ENCODE peak calls at places on chromosomes 13 and 19, in four cellular contexts. A, C, X and Z are unnamed samples.
A peak's percentile ranks its signal among the peaks of the same experiment; 100 is the strongest.

GRCh38 chr19:12647490-12648071 is 19.0 kb downstream of the MAN2B1 start:
- DNase-seq in A (peak; percentile 40), C (peak; percentile 43), X (no peak), Z (no peak)

GRCh38 chr13:109387438-109387837 is 398.9 kb downstream of the IRS2 start:
- DNase-seq in A (no peak), C (no peak), X (no peak), Z (no peak)

GRCh38 chr13:40485611-40486517 is 180.6 kb downstream of the FOXO1 start:
- DNase-seq in A (no peak), C (no peak), X (no peak), Z (no peak)

GRCh38 chr13:67023088-67023893 is 206.8 kb downstream of the PCDH9 start:
- DNase-seq in A (peak; percentile 96), C (peak; percentile 38), X (peak; percentile 16), Z (no peak)

GRCh38 chr19:4754248-4754647 is 30.6 kb upstream of the DPP9 start:
- DNase-seq in A (peak; percentile 28), C (no peak), X (no peak), Z (no peak)

GRCh38 chr19:1747285-1748114 is 5.8 kb upstream of the ONECUT3 start:
- DNase-seq in A (peak; percentile 89), C (peak; percentile 92), X (peak; percentile 98), Z (peak; percentile 29)

GRCh38 chr19:45848922-45849321 is 14.0 kb downstream of the SYMPK start:
- DNase-seq in A (peak; percentile 11), C (peak; percentile 24), X (no peak), Z (no peak)

GRCh38 chr19:1767464-1767933 is 14.2 kb downstream of the ONECUT3 start:
- DNase-seq in A (peak; percentile 31), C (no peak), X (peak; percentile 86), Z (no peak)

GRCh38 chr19:38974599-38975213 is 836 bp downstream of the FBXO17 start:
- DNase-seq in A (peak; percentile 33), C (no peak), X (no peak), Z (no peak)

GRCh38 chr13:109786457-109787134 is at the start of gene IRS2:
- DNase-seq in A (peak; percentile 94), C (peak; percentile 97), X (peak; percentile 91), Z (peak; percentile 90)

GRCh38 chr19:10624585-10624984 is 768 bp upstream of the SLC44A2 start:
- DNase-seq in A (no peak), C (no peak), X (no peak), Z (no peak)

GRCh38 chr19:10565028-10565566 is 713 bp downstream of the KRI1 start:
- DNase-seq in A (peak; percentile 49), C (peak; percentile 59), X (peak; percentile 76), Z (no peak)

GRCh38 chr13:44219808-44220544 is 153.6 kb upstream of the SERP2 start:
- DNase-seq in A (peak; percentile 58), C (no peak), X (peak; percentile 26), Z (no peak)

GRCh38 chr19:39823693-39824092 is 10.3 kb downstream of the DYRK1B start:
- DNase-seq in A (no peak), C (no peak), X (no peak), Z (no peak)

GRCh38 chr13:105370011-105370645 is 1165.3 kb downstream of the EFNB2 start:
- DNase-seq in A (peak; percentile 8), C (no peak), X (no peak), Z (no peak)

GRCh38 chr19:50967924-50968708 is 1.3 kb downstream of the KLK6 start:
- DNase-seq in A (no peak), C (peak; percentile 82), X (no peak), Z (no peak)